ENCODE peak calls at places on chromosomes 16 and 17, in eight cellular contexts. One of them, this sample, is unnamed.

GRCh38 chr16:14310519-14310991 is 239.4 kb downstream of the MRTFB start:
- DNase-seq in lower leg skin: no peak
- DNase-seq in right lobe of liver: no peak
- DNase-seq in heart left ventricle: no peak
- DNase-seq in suprapubic skin: no peak
- DNase-seq in IMR-90: peak
- DNase-seq in gastrocnemius medialis: no peak
- DNase-seq in tibial nerve: no peak
- DNase-seq in this sample: no peak

GRCh38 chr16:67157892-67158635 is 1.6 kb downstream of the TRADD start:
- DNase-seq in lower leg skin: no peak
- DNase-seq in right lobe of liver: no peak
- DNase-seq in heart left ventricle: no peak
- DNase-seq in suprapubic skin: no peak
- DNase-seq in IMR-90: no peak
- DNase-seq in gastrocnemius medialis: no peak
- DNase-seq in tibial nerve: no peak
- DNase-seq in this sample: no peak

GRCh38 chr17:47694818-47695663 is 1.1 kb downstream of the TBKBP1 start:
- DNase-seq in lower leg skin: peak
- DNase-seq in right lobe of liver: peak
- DNase-seq in heart left ventricle: peak
- DNase-seq in suprapubic skin: peak
- DNase-seq in IMR-90: peak
- DNase-seq in gastrocnemius medialis: peak
- DNase-seq in tibial nerve: peak
- DNase-seq in this sample: no peak

GRCh38 chr17:15501282-15501681 is 33.9 kb upstream of the CDRT4 start:
- DNase-seq in lower leg skin: no peak
- DNase-seq in right lobe of liver: no peak
- DNase-seq in heart left ventricle: no peak
- DNase-seq in suprapubic skin: no peak
- DNase-seq in IMR-90: no peak
- DNase-seq in gastrocnemius medialis: no peak
- DNase-seq in tibial nerve: no peak
- DNase-seq in this sample: no peak

GRCh38 chr16:22314661-22315626 is 17.7 kb downstream of the POLR3E start:
- DNase-seq in lower leg skin: peak
- DNase-seq in right lobe of liver: no peak
- DNase-seq in heart left ventricle: no peak
- DNase-seq in suprapubic skin: no peak
- DNase-seq in IMR-90: no peak
- DNase-seq in gastrocnemius medialis: no peak
- DNase-seq in tibial nerve: no peak
- DNase-seq in this sample: no peak

GRCh38 chr16:17744903-17745581 is 274.3 kb upstream of the XYLT1 start:
- DNase-seq in lower leg skin: no peak
- DNase-seq in right lobe of liver: no peak
- DNase-seq in heart left ventricle: no peak
- DNase-seq in suprapubic skin: no peak
- DNase-seq in IMR-90: no peak
- DNase-seq in gastrocnemius medialis: no peak
- DNase-seq in tibial nerve: no peak
- DNase-seq in this sample: no peak

GRCh38 chr16:87556941-87557459 is 45.3 kb upstream of the JPH3 start:
- DNase-seq in lower leg skin: no peak
- DNase-seq in right lobe of liver: peak
- DNase-seq in heart left ventricle: peak
- DNase-seq in suprapubic skin: no peak
- DNase-seq in IMR-90: peak
- DNase-seq in gastrocnemius medialis: no peak
- DNase-seq in tibial nerve: no peak
- DNase-seq in this sample: peak

GRCh38 chr17:76834889-76835288 is 33.3 kb upstream of the MGAT5B start:
- DNase-seq in lower leg skin: no peak
- DNase-seq in right lobe of liver: no peak
- DNase-seq in heart left ventricle: no peak
- DNase-seq in suprapubic skin: no peak
- DNase-seq in IMR-90: no peak
- DNase-seq in gastrocnemius medialis: no peak
- DNase-seq in tibial nerve: no peak
- DNase-seq in this sample: no peak

GRCh38 chr17:32849879-32850278 is 27.0 kb downstream of the MYO1D start:
- DNase-seq in lower leg skin: no peak
- DNase-seq in right lobe of liver: no peak
- DNase-seq in heart left ventricle: no peak
- DNase-seq in suprapubic skin: no peak
- DNase-seq in IMR-90: no peak
- DNase-seq in gastrocnemius medialis: no peak
- DNase-seq in tibial nerve: no peak
- DNase-seq in this sample: no peak

GRCh38 chr17:28230011-28230410 is 89.0 kb upstream of the TMEM97 start:
- DNase-seq in lower leg skin: peak
- DNase-seq in right lobe of liver: no peak
- DNase-seq in heart left ventricle: no peak
- DNase-seq in suprapubic skin: no peak
- DNase-seq in IMR-90: no peak
- DNase-seq in gastrocnemius medialis: no peak
- DNase-seq in tibial nerve: no peak
- DNase-seq in this sample: no peak

GRCh38 chr17:62718420-62718819 is 89.7 kb downstream of the MARCHF10 start:
- DNase-seq in lower leg skin: peak
- DNase-seq in right lobe of liver: no peak
- DNase-seq in heart left ventricle: peak
- DNase-seq in suprapubic skin: no peak
- DNase-seq in IMR-90: peak
- DNase-seq in gastrocnemius medialis: no peak
- DNase-seq in tibial nerve: no peak
- DNase-seq in this sample: no peak

GRCh38 chr17:60730273-60730672 is 52.6 kb downstream of the BCAS3 start:
- DNase-seq in lower leg skin: no peak
- DNase-seq in right lobe of liver: no peak
- DNase-seq in heart left ventricle: no peak
- DNase-seq in suprapubic skin: no peak
- DNase-seq in IMR-90: no peak
- DNase-seq in gastrocnemius medialis: no peak
- DNase-seq in tibial nerve: no peak
- DNase-seq in this sample: no peak

GRCh38 chr17:74214642-74215331 is 1.4 kb downstream of the TTYH2 start:
- DNase-seq in lower leg skin: no peak
- DNase-seq in right lobe of liver: no peak
- DNase-seq in heart left ventricle: peak
- DNase-seq in suprapubic skin: no peak
- DNase-seq in IMR-90: no peak
- DNase-seq in gastrocnemius medialis: peak
- DNase-seq in tibial nerve: no peak
- DNase-seq in this sample: no peak

GRCh38 chr16:19696312-19696711 is 21.7 kb downstream of the KNOP1 start:
- DNase-seq in lower leg skin: peak
- DNase-seq in right lobe of liver: peak
- DNase-seq in heart left ventricle: peak
- DNase-seq in suprapubic skin: peak
- DNase-seq in IMR-90: peak
- DNase-seq in gastrocnemius medialis: peak
- DNase-seq in tibial nerve: peak
- DNase-seq in this sample: peak

GRCh38 chr17:29073520-29073919 is 30.6 kb downstream of the PIPOX start:
- DNase-seq in lower leg skin: no peak
- DNase-seq in right lobe of liver: no peak
- DNase-seq in heart left ventricle: no peak
- DNase-seq in suprapubic skin: no peak
- DNase-seq in IMR-90: no peak
- DNase-seq in gastrocnemius medialis: no peak
- DNase-seq in tibial nerve: no peak
- DNase-seq in this sample: no peak

GRCh38 chr16:9138021-9138680 is 46.7 kb downstream of the HAPSTR1 start:
- DNase-seq in lower leg skin: no peak
- DNase-seq in right lobe of liver: no peak
- DNase-seq in heart left ventricle: no peak
- DNase-seq in suprapubic skin: peak
- DNase-seq in IMR-90: no peak
- DNase-seq in gastrocnemius medialis: no peak
- DNase-seq in tibial nerve: no peak
- DNase-seq in this sample: no peak

GRCh38 chr16:2682209-2683021 is at the start of gene KCTD5:
- DNase-seq in lower leg skin: peak
- DNase-seq in right lobe of liver: peak
- DNase-seq in heart left ventricle: peak
- DNase-seq in suprapubic skin: peak
- DNase-seq in IMR-90: peak
- DNase-seq in gastrocnemius medialis: peak
- DNase-seq in tibial nerve: peak
- DNase-seq in this sample: peak
- TF ChIP-seq POLR2A in lower leg skin: no peak
- TF ChIP-seq POLR2A in right lobe of liver: peak
- TF ChIP-seq POLR2A in heart left ventricle: peak
- TF ChIP-seq POLR2A in suprapubic skin: peak
- TF ChIP-seq POLR2A in IMR-90: peak
- TF ChIP-seq POLR2A in gastrocnemius medialis: peak
- TF ChIP-seq POLR2A in tibial nerve: peak
- TF ChIP-seq POLR2A in this sample: peak

GRCh38 chr16:4316732-4317461 is 1.0 kb downstream of the GLIS2 start:
- DNase-seq in lower leg skin: peak
- DNase-seq in right lobe of liver: peak
- DNase-seq in heart left ventricle: no peak
- DNase-seq in suprapubic skin: no peak
- DNase-seq in IMR-90: no peak
- DNase-seq in gastrocnemius medialis: no peak
- DNase-seq in tibial nerve: no peak
- DNase-seq in this sample: no peak

GRCh38 chr16:4317471-4318170 is 1.8 kb downstream of the GLIS2 start:
- DNase-seq in lower leg skin: no peak
- DNase-seq in right lobe of liver: peak
- DNase-seq in heart left ventricle: no peak
- DNase-seq in suprapubic skin: no peak
- DNase-seq in IMR-90: no peak
- DNase-seq in gastrocnemius medialis: no peak
- DNase-seq in tibial nerve: no peak
- DNase-seq in this sample: no peak

GRCh38 chr16:4320030-4320429 is 4.2 kb downstream of the GLIS2 start:
- DNase-seq in lower leg skin: no peak
- DNase-seq in right lobe of liver: peak
- DNase-seq in heart left ventricle: no peak
- DNase-seq in suprapubic skin: peak
- DNase-seq in IMR-90: no peak
- DNase-seq in gastrocnemius medialis: no peak
- DNase-seq in tibial nerve: no peak
- DNase-seq in this sample: no peak

GRCh38 chr16:4319454-4319853 is 3.6 kb downstream of the GLIS2 start:
- DNase-seq in lower leg skin: no peak
- DNase-seq in right lobe of liver: peak
- DNase-seq in heart left ventricle: no peak
- DNase-seq in suprapubic skin: peak
- DNase-seq in IMR-90: no peak
- DNase-seq in gastrocnemius medialis: no peak
- DNase-seq in tibial nerve: no peak
- DNase-seq in this sample: no peak

DNA sequence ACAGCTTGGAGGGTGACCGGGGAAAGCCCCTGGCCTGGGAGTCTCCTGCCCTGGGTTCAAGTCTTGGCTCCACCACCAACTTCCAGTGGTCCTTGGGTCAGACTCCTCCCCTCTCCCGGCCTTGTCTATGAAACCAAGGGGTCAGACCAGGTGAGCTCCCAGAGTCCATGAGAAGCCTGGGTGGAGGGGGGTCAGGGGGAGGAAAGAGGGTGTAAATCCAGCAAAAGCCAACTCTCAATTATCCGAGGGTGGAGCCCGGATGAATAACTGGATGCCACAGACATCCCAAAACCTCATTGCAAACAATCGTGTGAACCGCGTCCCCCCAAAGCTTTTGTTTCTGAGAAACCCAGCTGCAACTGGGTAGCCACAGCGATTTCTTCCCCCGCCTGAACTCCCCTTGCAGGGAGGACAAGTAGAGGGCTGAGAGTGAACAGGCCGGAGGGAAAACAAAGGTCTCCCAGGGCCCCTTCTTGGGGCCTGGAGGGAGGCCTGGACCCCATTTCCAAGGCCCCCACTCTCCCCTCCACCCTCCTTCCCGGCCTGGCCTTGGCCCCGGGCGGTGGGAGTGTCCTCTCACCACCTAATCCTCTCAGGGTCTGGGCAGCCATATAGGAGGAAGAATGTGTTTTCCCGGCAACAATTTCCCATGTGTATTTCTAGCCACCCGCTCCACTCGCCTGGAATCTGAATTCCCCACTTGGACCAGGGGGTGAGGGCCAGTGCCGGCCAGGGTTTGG is 2.5 kb downstream of the GLIS2 start:
- DNase-seq in lower leg skin: no peak
- DNase-seq in right lobe of liver: no peak
- DNase-seq in heart left ventricle: no peak
- DNase-seq in suprapubic skin: no peak
- DNase-seq in IMR-90: no peak
- DNase-seq in gastrocnemius medialis: no peak
- DNase-seq in tibial nerve: no peak
- DNase-seq in this sample: no peak
- H3K4me3 ChIP-seq in lower leg skin: no peak
- H3K4me3 ChIP-seq in right lobe of liver: no peak
- H3K4me3 ChIP-seq in heart left ventricle: no peak
- H3K4me3 ChIP-seq in suprapubic skin: no peak
- H3K4me3 ChIP-seq in IMR-90: no peak
- H3K4me3 ChIP-seq in gastrocnemius medialis: no peak
- H3K4me3 ChIP-seq in tibial nerve: no peak
- H3K4me3 ChIP-seq in this sample: peak

DNA sequence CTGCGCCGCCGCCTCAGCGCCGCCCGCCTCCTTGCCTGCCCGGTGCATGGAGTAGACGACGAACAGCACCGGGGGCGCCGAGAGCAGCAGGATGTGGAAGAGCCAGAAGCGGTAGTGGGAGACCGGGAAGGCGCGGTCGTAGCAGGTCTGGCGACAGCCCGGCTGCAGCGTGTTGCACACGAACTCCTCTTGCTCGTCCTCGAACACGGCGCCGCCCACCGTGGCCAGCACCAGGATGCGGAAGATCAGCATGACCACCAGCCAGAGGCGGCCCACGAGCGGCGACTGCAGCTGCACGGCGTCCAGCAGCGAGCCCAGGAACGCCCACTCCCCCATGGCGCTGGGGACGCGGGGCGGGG is 1.1 kb downstream of the GJD3 start:
- DNase-seq in lower leg skin: no peak
- DNase-seq in right lobe of liver: peak
- DNase-seq in heart left ventricle: peak
- DNase-seq in suprapubic skin: no peak
- DNase-seq in IMR-90: no peak
- DNase-seq in gastrocnemius medialis: no peak
- DNase-seq in tibial nerve: no peak
- DNase-seq in this sample: no peak
- TF ChIP-seq POLR2A in lower leg skin: no peak
- TF ChIP-seq POLR2A in right lobe of liver: no peak
- TF ChIP-seq POLR2A in heart left ventricle: no peak
- TF ChIP-seq POLR2A in suprapubic skin: no peak
- TF ChIP-seq POLR2A in IMR-90: no peak
- TF ChIP-seq POLR2A in gastrocnemius medialis: no peak
- TF ChIP-seq POLR2A in tibial nerve: no peak
- TF ChIP-seq POLR2A in this sample: no peak

DNA sequence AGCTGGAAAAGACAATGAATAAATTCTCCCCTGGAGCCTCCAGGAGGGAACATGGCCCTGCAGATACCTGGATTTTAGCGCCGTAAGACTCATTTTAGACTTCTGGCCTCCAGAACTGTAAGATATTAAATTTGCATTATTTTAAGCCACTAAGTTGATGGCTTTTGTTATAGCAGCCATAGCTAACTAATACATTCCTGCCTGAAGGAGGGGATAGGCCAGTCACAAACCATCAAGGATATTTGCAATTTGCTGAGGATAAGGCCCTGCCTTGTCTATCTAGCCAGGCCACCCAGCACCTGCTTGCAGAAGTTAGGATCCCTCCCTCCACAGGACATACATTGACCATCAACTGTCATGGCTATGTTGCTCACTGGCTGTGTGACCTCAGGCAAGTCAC is 4.9 kb upstream of the KCNG4 start:
- DNase-seq in lower leg skin: no peak
- DNase-seq in right lobe of liver: no peak
- DNase-seq in heart left ventricle: no peak
- DNase-seq in suprapubic skin: no peak
- DNase-seq in IMR-90: no peak
- DNase-seq in gastrocnemius medialis: no peak
- DNase-seq in tibial nerve: no peak
- DNase-seq in this sample: no peak
- H3K4me3 ChIP-seq in lower leg skin: no peak
- H3K4me3 ChIP-seq in right lobe of liver: no peak
- H3K4me3 ChIP-seq in heart left ventricle: no peak
- H3K4me3 ChIP-seq in suprapubic skin: no peak
- H3K4me3 ChIP-seq in IMR-90: no peak
- H3K4me3 ChIP-seq in gastrocnemius medialis: no peak
- H3K4me3 ChIP-seq in tibial nerve: no peak
- H3K4me3 ChIP-seq in this sample: no peak